ENCODE peak calls at places on chromosomes 1 and 21, in six cellular contexts. Y, K, D, C, I and X are unnamed samples. For H3K4me1, the result is how much of the 10 kb centered on the place peaks cover.

GRCh38 chr1:201450721-201451291 is 18.2 kb downstream of the PHLDA3 start:
- DNase-seq in K (peak), D (peak), Y (peak), I (peak), C (peak), X (peak)

GRCh38 chr1:39391741-39392679 is 99.4 kb upstream of the BMP8A start:
- DNase-seq in Y (no peak), C (peak), K (no peak), D (no peak), I (no peak), X (no peak)

GRCh38 chr1:210344706-210345105 is 16.0 kb downstream of the HHAT start:
- DNase-seq in D (peak), I (no peak), K (no peak), Y (no peak), C (no peak), X (no peak)

GRCh38 chr1:164685656-164686055 is 126.7 kb downstream of the PBX1 start:
- DNase-seq in I (no peak), Y (no peak), K (no peak), C (no peak), D (no peak), X (no peak)

GRCh38 chr1:175814885-175815284 is 71.5 kb upstream of the TNR start:
- DNase-seq in Y (no peak), I (no peak), K (no peak), D (no peak), C (no peak), X (no peak)

GRCh38 chr1:177476706-177477105 is 305.9 kb downstream of the BRINP2 start:
- DNase-seq in I (no peak), K (no peak), D (no peak), C (no peak), Y (no peak), X (no peak)

GRCh38 chr1:24416666-24417391 is 1.2 kb downstream of the NIPAL3 start:
- DNase-seq in I (no peak), C (peak), Y (no peak), K (no peak), D (no peak), X (peak)

GRCh38 chr1:225657462-225657989 is 4.6 kb upstream of the ENAH start:
- DNase-seq in Y (no peak), C (no peak), I (no peak), K (peak), D (no peak), X (no peak)

GRCh38 chr1:23585321-23586022 is 26.2 kb upstream of the ID3 start:
- DNase-seq in C (no peak), I (no peak), K (no peak), D (no peak), Y (peak), X (no peak)

GRCh38 chr1:108785880-108786279 is 39.4 kb downstream of the STXBP3 start:
- DNase-seq in Y (no peak), D (no peak), I (no peak), K (no peak), C (no peak), X (no peak)

DNA sequence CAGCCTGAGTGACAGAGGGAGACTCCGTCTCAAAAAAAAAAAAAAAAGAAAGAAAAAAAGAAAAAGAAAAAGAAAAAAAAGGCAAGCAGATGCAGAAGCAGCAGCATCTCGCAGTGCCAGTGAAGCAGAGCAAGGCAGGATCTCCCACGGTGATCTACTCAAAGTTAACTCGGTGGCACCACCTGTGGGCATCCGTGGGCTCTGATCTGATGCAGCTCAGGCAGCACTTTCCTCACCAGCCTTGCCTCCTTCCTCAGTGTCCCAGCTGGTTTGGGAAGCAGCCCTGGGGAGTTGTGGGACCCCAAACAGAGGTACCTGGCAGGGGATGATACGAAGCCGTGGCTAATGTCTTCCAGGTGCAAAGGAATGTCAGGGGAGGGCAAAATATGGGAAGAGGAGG is 104.3 kb upstream of the KRTAP19-8 start:
- DNase-seq in K (peak), C (no peak), Y (no peak), I (no peak), D (peak), X (no peak)
- TF ChIP-seq CTCF in K (peak), C (no peak), Y (no peak), I (no peak), D (peak), X (no peak)

GRCh38 chr1:183593356-183593755 is 3.1 kb upstream of the NCF2 start:
- DNase-seq in C (no peak), Y (no peak), I (no peak), D (no peak), K (no peak), X (no peak)

GRCh38 chr1:183596500-183596899 is 6.2 kb upstream of the NCF2 start:
- DNase-seq in C (no peak), I (no peak), Y (no peak), D (no peak), K (no peak), X (no peak)

GRCh38 chr1:183592733-183593132 is 2.5 kb upstream of the NCF2 start:
- DNase-seq in Y (no peak), K (no peak), D (no peak), I (no peak), C (no peak), X (no peak)

GRCh38 chr1:183597656-183598055 is 7.4 kb upstream of the NCF2 start:
- DNase-seq in Y (no peak), I (no peak), D (no peak), K (no peak), C (no peak), X (no peak)

GRCh38 chr1:183595537-183595936 is 5.3 kb upstream of the NCF2 start:
- DNase-seq in D (no peak), Y (no peak), C (no peak), K (no peak), I (no peak), X (no peak)
- H3K4me1 ChIP-seq in D (under half), Y (under half), C (under half), K (under half), I (under half), X (under half)

GRCh38 chr21:18204931-18205330 is 39.7 kb upstream of the CHODL start:
- DNase-seq in I (no peak), C (no peak), K (no peak), Y (no peak), D (no peak), X (no peak)
- TF ChIP-seq CTCF in I (peak), C (no peak), K (peak), Y (no peak), D (peak), X (no peak)

DNA sequence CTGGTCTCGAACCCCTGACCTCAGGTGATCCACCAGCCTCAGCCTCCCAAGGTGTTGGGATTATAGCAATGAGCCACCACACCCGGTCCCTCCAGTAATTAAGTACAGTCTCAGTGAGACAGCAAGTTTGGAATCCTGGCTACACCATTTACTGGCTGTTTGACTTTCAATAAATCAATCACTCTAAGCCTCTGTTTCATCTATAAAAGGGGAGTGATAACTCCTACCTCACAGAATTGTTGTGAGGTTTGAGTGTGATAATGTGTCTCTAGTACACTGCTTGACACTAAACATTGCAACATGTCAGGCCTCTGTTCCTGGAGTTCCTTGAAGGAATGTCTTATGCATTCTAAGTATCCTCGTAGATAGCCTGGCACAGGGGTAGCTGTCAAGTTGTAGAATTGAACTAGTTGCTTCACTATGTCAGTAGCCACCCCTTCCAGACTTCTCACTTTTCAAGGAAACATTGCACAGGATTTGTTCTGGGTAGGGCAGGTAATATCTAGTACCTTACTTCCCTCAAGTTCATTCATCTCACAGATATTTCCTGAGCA is 12.4 kb downstream of the ENTREP3 start:
- DNase-seq in I (no peak), C (no peak), K (no peak), Y (no peak), D (no peak), X (no peak)
- H3K4me1 ChIP-seq in I (under half), C (under half), K (under half), Y (under half), D (under half), X (under half)

GRCh38 chr1:204307334-204307883 is 52.3 kb downstream of the PLEKHA6 start:
- DNase-seq in C (peak), Y (no peak), I (peak), K (no peak), D (peak), X (no peak)
- TF ChIP-seq CTCF in C (no peak), Y (no peak), I (peak), K (no peak), D (peak), X (no peak)

DNA sequence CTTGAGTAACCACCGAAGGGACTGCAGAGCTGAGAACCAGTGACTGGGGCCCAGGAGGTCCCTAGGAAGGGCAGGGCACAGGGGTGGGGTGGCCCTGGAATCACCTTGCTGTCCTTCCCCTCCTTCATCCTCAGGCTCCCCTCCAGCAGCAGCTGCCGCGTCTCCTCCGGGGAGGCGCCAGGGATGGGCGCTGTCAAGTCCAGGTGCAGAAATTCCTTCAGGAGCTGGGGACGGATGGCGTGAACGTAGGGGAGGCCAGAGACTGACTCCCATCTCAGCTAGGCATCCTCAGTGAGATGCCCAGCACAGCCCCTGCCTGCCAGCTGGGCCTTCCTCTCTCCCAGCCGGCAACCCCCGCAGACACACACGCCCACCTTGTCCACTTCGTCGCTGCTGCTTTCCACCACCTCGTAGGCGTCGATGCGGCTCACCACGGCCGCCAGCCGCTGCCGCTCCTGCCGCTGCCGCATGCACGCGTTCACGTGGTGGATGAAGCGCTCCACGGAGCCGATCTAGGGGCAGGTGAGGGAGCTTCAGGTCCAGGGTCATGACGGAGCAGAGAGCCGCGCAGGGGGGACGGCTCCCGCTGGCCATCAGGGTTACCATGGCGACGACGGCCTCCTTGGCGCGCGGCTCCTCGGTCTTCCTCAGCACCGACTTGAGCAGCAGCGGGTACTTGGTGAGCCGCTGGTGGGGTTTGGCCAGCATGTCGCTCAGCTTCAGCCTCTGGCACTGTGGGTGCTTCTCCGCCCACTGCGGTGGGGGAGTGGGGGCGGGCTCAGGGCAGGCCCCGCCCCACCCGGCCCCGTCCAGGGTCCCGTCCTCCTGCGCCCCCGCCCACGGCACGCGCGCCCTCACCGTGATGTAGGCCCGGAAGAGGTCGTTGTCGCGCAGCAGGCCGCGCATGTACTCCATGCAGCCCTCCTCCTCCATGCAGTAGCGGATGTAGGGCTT is 4.4 kb upstream of the TNFRSF25 start:
- DNase-seq in C (no peak), K (no peak), I (no peak), D (no peak), Y (no peak), X (no peak)
- H3K4me1 ChIP-seq in C (under half), K (under half), I (under half), D (under half), Y (under half), X (under half)

DNA sequence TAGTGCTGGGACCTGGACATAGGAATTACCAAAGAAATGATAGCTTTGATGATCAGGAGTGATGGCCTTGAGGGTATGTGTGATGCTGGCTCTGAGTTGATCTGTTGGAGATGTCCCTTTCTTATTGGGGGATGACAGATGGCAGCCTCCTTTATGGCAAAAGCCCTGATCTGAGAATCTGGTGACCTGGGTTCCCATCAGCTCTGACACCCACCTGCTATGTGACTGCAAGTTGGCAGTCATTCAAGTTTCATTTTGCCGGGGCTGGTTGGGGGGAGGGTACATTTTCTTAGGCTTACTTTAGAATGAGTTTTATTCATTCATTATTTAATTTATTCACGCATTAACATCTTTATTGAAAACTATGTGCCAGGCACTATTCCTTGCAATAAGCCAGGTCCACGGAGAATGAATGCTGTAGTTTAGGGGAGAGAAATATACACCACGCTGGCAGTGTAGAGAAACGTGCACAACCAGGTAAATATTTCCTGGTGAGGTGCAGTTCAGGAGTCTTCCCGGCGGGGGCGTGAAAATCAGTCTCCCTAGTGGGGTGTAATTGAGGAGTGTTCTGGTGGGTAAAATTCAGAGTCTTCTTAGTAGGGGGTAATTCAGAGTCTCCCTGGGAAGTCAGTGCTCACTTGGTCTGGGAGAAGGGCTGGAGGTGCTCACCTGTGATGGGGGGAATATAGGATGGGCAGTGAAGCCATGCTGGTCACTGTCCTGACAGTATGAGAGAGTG is 401.3 kb downstream of the CAMTA1 start:
- DNase-seq in Y (no peak), D (no peak), C (no peak), I (no peak), K (no peak), X (no peak)
- TF ChIP-seq CTCF in Y (no peak), D (peak), C (no peak), I (no peak), K (no peak), X (no peak)